ENCODE peak calls at places on chromosomes 4 and X, in six cellular contexts. One of them, this sample, is unnamed.
A peak's percentile ranks its signal among the peaks of the same experiment; 100 is the strongest.

GRCh38 chr4:54550415-54551171 is 107.2 kb upstream of the KIT start:
- DNase-seq in GM12878: no peak
- DNase-seq in fibroblast of lung: no peak
- DNase-seq in keratinocyte: no peak
- DNase-seq in endothelial cell of umbilical vein: no peak
- DNase-seq in K562: no peak
- DNase-seq in this sample: no peak

GRCh38 chr4:116302990-116303735 is 782.2 kb downstream of the TRAM1L1 start:
- DNase-seq in fibroblast of lung: no peak
- DNase-seq in GM12878: no peak
- DNase-seq in keratinocyte: no peak
- DNase-seq in endothelial cell of umbilical vein: no peak
- DNase-seq in K562: no peak
- DNase-seq in this sample: no peak

GRCh38 chr4:48970471-48970921 is 15.6 kb upstream of the CWH43 start:
- DNase-seq in K562: no peak
- DNase-seq in endothelial cell of umbilical vein: no peak
- DNase-seq in keratinocyte: peak; percentile 71
- DNase-seq in fibroblast of lung: peak; percentile 89
- DNase-seq in GM12878: no peak
- DNase-seq in this sample: peak; percentile 49

GRCh38 chr4:7712021-7712420 is 227.6 kb downstream of the AFAP1 start:
- DNase-seq in endothelial cell of umbilical vein: no peak
- DNase-seq in K562: no peak
- DNase-seq in GM12878: no peak
- DNase-seq in keratinocyte: no peak
- DNase-seq in fibroblast of lung: no peak
- DNase-seq in this sample: no peak

GRCh38 chrX:125436855-125437254 is 117.2 kb downstream of the TEX13C start:
- DNase-seq in K562: no peak
- DNase-seq in GM12878: no peak
- DNase-seq in keratinocyte: no peak
- DNase-seq in endothelial cell of umbilical vein: no peak
- DNase-seq in fibroblast of lung: no peak
- DNase-seq in this sample: peak; percentile 50

GRCh38 chr4:125231661-125232060 is 83.1 kb upstream of the FAT4 start:
- DNase-seq in endothelial cell of umbilical vein: no peak
- DNase-seq in keratinocyte: no peak
- DNase-seq in GM12878: no peak
- DNase-seq in K562: no peak
- DNase-seq in fibroblast of lung: no peak
- DNase-seq in this sample: no peak

GRCh38 chr4:5965225-5965624 is 53.0 kb downstream of the C4orf50 start:
- DNase-seq in keratinocyte: no peak
- DNase-seq in K562: no peak
- DNase-seq in GM12878: no peak
- DNase-seq in fibroblast of lung: no peak
- DNase-seq in endothelial cell of umbilical vein: no peak
- DNase-seq in this sample: no peak

GRCh38 chr4:87445964-87446363 is 23.6 kb downstream of the NUDT9 start:
- DNase-seq in keratinocyte: no peak
- DNase-seq in GM12878: no peak
- DNase-seq in endothelial cell of umbilical vein: no peak
- DNase-seq in fibroblast of lung: no peak
- DNase-seq in K562: no peak
- DNase-seq in this sample: no peak

GRCh38 chr4:105246712-105247111 is 100.0 kb downstream of the TET2 start:
- DNase-seq in endothelial cell of umbilical vein: no peak
- DNase-seq in fibroblast of lung: peak; percentile 80
- DNase-seq in keratinocyte: no peak
- DNase-seq in GM12878: no peak
- DNase-seq in K562: no peak
- DNase-seq in this sample: peak; percentile 96

GRCh38 chrX:117992324-117992723 is 124.3 kb downstream of the KLHL13 start:
- DNase-seq in K562: no peak
- DNase-seq in endothelial cell of umbilical vein: no peak
- DNase-seq in keratinocyte: no peak
- DNase-seq in GM12878: no peak
- DNase-seq in fibroblast of lung: no peak
- DNase-seq in this sample: no peak

DNA sequence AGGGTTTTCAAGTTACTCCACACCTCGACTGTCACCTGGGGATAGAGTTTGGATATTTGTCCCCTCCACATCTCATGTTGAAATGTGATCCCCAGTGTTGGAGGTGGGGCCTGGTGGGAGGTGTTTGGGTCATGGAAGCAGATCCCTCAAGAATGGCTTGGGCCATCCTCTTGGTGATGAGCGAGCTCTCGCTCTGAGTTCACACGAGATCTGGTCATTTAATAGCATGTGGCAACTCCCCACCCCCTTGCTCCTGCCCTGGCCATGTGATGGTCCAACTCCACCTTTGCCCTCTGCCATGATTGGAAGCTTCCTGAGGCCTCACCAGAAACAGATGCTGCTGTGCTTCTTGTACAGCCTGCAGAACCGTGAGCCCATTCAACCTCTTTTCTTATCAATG is 8.3 kb downstream of the CTAG1A start:
- DNase-seq in endothelial cell of umbilical vein: no peak
- DNase-seq in fibroblast of lung: no peak
- DNase-seq in GM12878: no peak
- DNase-seq in K562: no peak
- DNase-seq in keratinocyte: no peak
- DNase-seq in this sample: no peak
- H3K27me3 ChIP-seq in endothelial cell of umbilical vein: peaks cover 5% of the 10 kb centered on the region
- H3K27me3 ChIP-seq in fibroblast of lung: peaks cover 7% of the 10 kb centered on the region
- H3K27me3 ChIP-seq in GM12878: no peaks in the 10 kb centered on the region
- H3K27me3 ChIP-seq in K562: no peaks in the 10 kb centered on the region
- H3K27me3 ChIP-seq in keratinocyte: no peaks in the 10 kb centered on the region
- H3K27me3 ChIP-seq in this sample: no peaks in the 10 kb centered on the region

GRCh38 chrX:105876658-105877057 is 54.3 kb downstream of the NRK start:
- DNase-seq in fibroblast of lung: no peak
- DNase-seq in keratinocyte: no peak
- DNase-seq in endothelial cell of umbilical vein: peak; percentile 14
- DNase-seq in GM12878: no peak
- DNase-seq in K562: no peak
- DNase-seq in this sample: peak; percentile 26
- TF ChIP-seq EZH2 in fibroblast of lung: no peak
- TF ChIP-seq EZH2 in keratinocyte: no peak
- TF ChIP-seq EZH2 in endothelial cell of umbilical vein: no peak
- TF ChIP-seq EZH2 in GM12878: no peak
- TF ChIP-seq EZH2 in K562: no peak
- TF ChIP-seq EZH2 in this sample: no peak

GRCh38 chr4:176709417-176709816 is 83.3 kb downstream of the VEGFC start:
- DNase-seq in keratinocyte: no peak
- DNase-seq in GM12878: no peak
- DNase-seq in K562: no peak
- DNase-seq in fibroblast of lung: peak; percentile 13
- DNase-seq in endothelial cell of umbilical vein: peak; percentile 70
- DNase-seq in this sample: no peak
- H3K36me3 ChIP-seq in keratinocyte: peaks cover 9% of the 10 kb centered on the region
- H3K36me3 ChIP-seq in GM12878: no peaks in the 10 kb centered on the region
- H3K36me3 ChIP-seq in K562: no peaks in the 10 kb centered on the region
- H3K36me3 ChIP-seq in fibroblast of lung: peaks cover 13% of the 10 kb centered on the region
- H3K36me3 ChIP-seq in endothelial cell of umbilical vein: peaks cover 4% of the 10 kb centered on the region
- H3K36me3 ChIP-seq in this sample: no peaks in the 10 kb centered on the region

GRCh38 chr4:1793496-1793840 is 375 bp downstream of the FGFR3 start:
- DNase-seq in K562: no peak
- DNase-seq in keratinocyte: no peak
- DNase-seq in GM12878: no peak
- DNase-seq in fibroblast of lung: peak; percentile 12
- DNase-seq in endothelial cell of umbilical vein: no peak
- DNase-seq in this sample: peak; percentile 65

GRCh38 chr4:1793940-1794808 is 1.1 kb downstream of the FGFR3 start:
- DNase-seq in keratinocyte: no peak
- DNase-seq in GM12878: no peak
- DNase-seq in fibroblast of lung: peak; percentile 23
- DNase-seq in endothelial cell of umbilical vein: peak; percentile 22
- DNase-seq in K562: no peak
- DNase-seq in this sample: no peak

GRCh38 chr4:1792158-1792831 is 798 bp upstream of the FGFR3 start:
- DNase-seq in fibroblast of lung: no peak
- DNase-seq in K562: no peak
- DNase-seq in keratinocyte: no peak
- DNase-seq in GM12878: no peak
- DNase-seq in endothelial cell of umbilical vein: no peak
- DNase-seq in this sample: no peak

GRCh38 chr4:1794809-1795303 is 1.8 kb downstream of the FGFR3 start:
- DNase-seq in fibroblast of lung: no peak
- DNase-seq in K562: peak; percentile 21
- DNase-seq in endothelial cell of umbilical vein: no peak
- DNase-seq in keratinocyte: no peak
- DNase-seq in GM12878: no peak
- DNase-seq in this sample: no peak

DNA sequence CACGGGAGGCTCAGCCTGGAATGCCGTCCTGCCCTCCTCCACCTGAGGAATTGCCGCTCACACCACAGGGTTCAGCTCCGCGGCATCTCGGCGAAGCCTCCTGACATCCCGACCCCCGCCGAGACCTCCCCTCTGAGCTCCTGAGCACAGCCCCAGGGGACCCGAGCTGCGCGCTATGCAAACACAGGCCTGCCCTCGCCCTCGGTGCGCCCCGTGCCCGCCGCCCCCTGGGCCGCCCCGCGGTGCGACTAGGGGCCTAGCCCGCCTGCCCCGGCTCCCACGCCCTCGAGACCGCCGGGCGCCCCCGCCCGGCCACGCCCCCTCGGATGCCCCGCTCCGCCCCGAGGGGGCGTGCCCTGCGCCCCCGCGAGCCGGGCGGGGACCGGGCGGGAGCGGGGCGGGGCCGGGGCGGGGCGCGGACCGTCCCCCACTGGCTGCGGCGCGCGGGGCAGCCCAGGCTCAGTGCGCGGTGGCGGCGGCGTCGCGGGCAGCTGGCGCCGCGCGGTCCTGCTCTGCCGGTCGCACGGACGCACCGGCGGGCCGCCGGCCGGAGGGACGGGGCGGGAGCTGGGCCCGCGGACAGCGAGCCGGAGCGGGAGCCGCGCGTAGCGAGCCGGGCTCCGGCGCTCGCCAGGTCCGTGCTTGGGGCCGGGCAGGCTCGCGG is at the start of gene FGFR3:
- DNase-seq in K562: peak; percentile 98
- DNase-seq in GM12878: no peak
- DNase-seq in fibroblast of lung: peak; percentile 10
- DNase-seq in keratinocyte: no peak
- DNase-seq in endothelial cell of umbilical vein: no peak
- DNase-seq in this sample: peak; percentile 73
- H3K27me3 ChIP-seq in K562: no peaks in the 10 kb centered on the region
- H3K27me3 ChIP-seq in GM12878: peaks cover 8% of the 10 kb centered on the region
- H3K27me3 ChIP-seq in fibroblast of lung: peaks cover 21% of the 10 kb centered on the region
- H3K27me3 ChIP-seq in keratinocyte: peaks cover 8% of the 10 kb centered on the region
- H3K27me3 ChIP-seq in endothelial cell of umbilical vein: peaks cover 16% of the 10 kb centered on the region
- H3K27me3 ChIP-seq in this sample: peaks cover 15% of the 10 kb centered on the region

This sample was measured in A673.